ENCODE peak calls at places on chromosome 11, in ten cellular contexts. X is NCI-H2107, D is Ammon's horn, E is adipocyte, A is A549, W is ovary, F is endothelial cell, I is H4, G is NT2/D1, Z is nucleus accumbens. C is an unnamed sample.

GRCh38 chr11:9923280-9923679 is 259.4 kb downstream of the SWAP70 start:
- DNase-seq in X (no peak), D (no peak), E (no peak), A (no peak), W (no peak), F (no peak), I (no peak), G (no peak), Z (no peak), C (no peak)

GRCh38 chr11:67276821-67277230 is 10.6 kb downstream of the GRK2 start:
- DNase-seq in X (no peak), D (no peak), E (no peak), A (no peak), W (no peak), F (no peak), I (no peak), G (no peak), Z (no peak), C (peak)

GRCh38 chr11:21105196-21105917 is 436.0 kb downstream of the NELL1 start:
- DNase-seq in X (no peak), D (no peak), E (no peak), A (no peak), W (no peak), F (no peak), I (no peak), G (no peak), Z (no peak), C (no peak)

GRCh38 chr11:133901999-133902398 is 54.8 kb downstream of the IGSF9B start:
- DNase-seq in X (no peak), D (no peak), E (no peak), A (no peak), W (no peak), F (no peak), I (no peak), G (no peak), Z (no peak), C (no peak)

GRCh38 chr11:1523779-1524178 is 37.2 kb upstream of the MOB2 start:
- DNase-seq in X (no peak), D (no peak), E (no peak), A (no peak), W (no peak), F (no peak), I (no peak), G (no peak), Z (no peak), C (no peak)

GRCh38 chr11:77450227-77450626 is 23.7 kb downstream of the PAK1 start:
- DNase-seq in X (no peak), D (no peak), E (no peak), A (no peak), W (no peak), F (no peak), I (no peak), G (no peak), Z (no peak), C (no peak)

GRCh38 chr11:113805640-113806039 is 26.0 kb downstream of the CLDN25 start:
- DNase-seq in X (no peak), D (no peak), E (no peak), A (no peak), W (no peak), F (no peak), I (no peak), G (no peak), Z (no peak), C (no peak)

GRCh38 chr11:72776117-72776843 is 17.6 kb downstream of the STARD10 start:
- DNase-seq in X (no peak), D (no peak), E (no peak), A (no peak), W (no peak), F (no peak), I (no peak), G (no peak), Z (no peak), C (no peak)

GRCh38 chr11:42555197-42555596 is 756.6 kb upstream of the API5 start:
- DNase-seq in X (no peak), D (no peak), E (no peak), A (no peak), W (no peak), F (no peak), I (no peak), G (no peak), Z (no peak), C (no peak)

GRCh38 chr11:2655834-2656622 is 43.8 kb downstream of the KCNQ1OT1 start:
- DNase-seq in X (no peak), D (no peak), E (peak), A (no peak), W (no peak), F (no peak), I (peak), G (no peak), Z (no peak), C (peak)

GRCh38 chr11:82889133-82890001 is 10.9 kb downstream of the PRCP start:
- DNase-seq in X (no peak), D (peak), E (no peak), A (no peak), W (no peak), F (peak), I (no peak), G (no peak), Z (no peak), C (no peak)

GRCh38 chr11:131693756-131694155 is 323.3 kb downstream of the NTM start:
- DNase-seq in X (no peak), D (no peak), E (no peak), A (no peak), W (no peak), F (no peak), I (no peak), G (no peak), Z (no peak), C (no peak)

GRCh38 chr11:61529537-61530225 is 21.1 kb downstream of the LRRC10B start:
- DNase-seq in X (no peak), D (no peak), E (no peak), A (no peak), W (peak), F (no peak), I (no peak), G (no peak), Z (no peak), C (no peak)